ENCODE peak calls at places on chromosome 19, in eight cellular contexts. G is ELR, H is osteoblast, A is T47D, C is heart left ventricle, P is upper lobe of left lung, O is adrenal gland, Y is KG1. B is an unnamed sample.

GRCh38 chr19:21699197-21699596 is 68.2 kb downstream of the ZNF100 start:
- DNase-seq in G (no peak), A (peak), H (no peak), P (no peak), Y (no peak), O (no peak), C (no peak), B (no peak)

GRCh38 chr19:6580313-6580712 is 10.6 kb downstream of the CD70 start:
- DNase-seq in A (no peak), O (peak), G (peak), H (peak), P (no peak), C (no peak), Y (no peak), B (no peak)

GRCh38 chr19:23283925-23284324 is 33.7 kb upstream of the ZNF724 start:
- DNase-seq in O (peak), G (peak), C (peak), P (no peak), H (no peak), A (peak), Y (peak), B (no peak)

GRCh38 chr19:30312582-30313352 is 59.4 kb upstream of the ZNF536 start:
- DNase-seq in O (no peak), Y (no peak), H (no peak), C (no peak), P (no peak), G (no peak), A (no peak), B (no peak)

GRCh38 chr19:48630289-48631036 is 6.7 kb downstream of the DBP start:
- DNase-seq in P (peak), G (no peak), A (no peak), C (peak), H (peak), Y (no peak), O (peak), B (no peak)

GRCh38 chr19:21568816-21569496 is 63.6 kb downstream of the ZNF429 start:
- DNase-seq in Y (no peak), O (peak), H (peak), C (peak), G (peak), P (no peak), A (no peak), B (no peak)

GRCh38 chr19:46787331-46788100 is 878 bp downstream of the SLC1A5 start:
- DNase-seq in C (peak), G (peak), P (peak), O (no peak), A (no peak), Y (peak), H (peak), B (no peak)

GRCh38 chr19:30457484-30457883 is 85.3 kb downstream of the ZNF536 start:
- DNase-seq in C (no peak), A (no peak), Y (no peak), H (no peak), O (no peak), G (no peak), P (no peak), B (no peak)

GRCh38 chr19:19652482-19653295 is 9.2 kb upstream of the GMIP start:
- DNase-seq in C (no peak), P (peak), A (no peak), O (no peak), H (peak), G (peak), Y (no peak), B (peak)

GRCh38 chr19:55959996-55960675 is 12.5 kb downstream of the NLRP8 start:
- DNase-seq in Y (no peak), A (no peak), O (no peak), C (no peak), P (no peak), G (peak), H (no peak), B (no peak)

GRCh38 chr19:40719414-40719894 is 2.5 kb downstream of the ITPKC start:
- DNase-seq in G (no peak), Y (no peak), H (no peak), A (no peak), P (no peak), O (no peak), C (no peak), B (no peak)

GRCh38 chr19:58581227-58582141 is 8.3 kb upstream of the MZF1 start:
- DNase-seq in H (peak), G (peak), A (no peak), O (peak), P (peak), C (peak), Y (no peak), B (no peak)

GRCh38 chr19:55446060-55446459 is 3.0 kb upstream of the SHISA7 start:
- DNase-seq in Y (no peak), C (no peak), A (no peak), H (peak), O (no peak), P (no peak), G (no peak), B (no peak)

GRCh38 chr19:35138305-35138799 is 272 bp upstream of the FXYD1 start:
- DNase-seq in G (no peak), H (peak), P (peak), Y (no peak), A (no peak), C (peak), O (no peak), B (no peak)

GRCh38 chr19:32718286-32718685 is 1.3 kb upstream of the TDRD12 start:
- DNase-seq in A (peak), Y (no peak), P (no peak), C (no peak), H (peak), G (no peak), O (no peak), B (no peak)

GRCh38 chr19:47272448-47273312 is 2.0 kb upstream of the INAFM1 start:
- DNase-seq in G (peak), P (no peak), O (peak), Y (no peak), A (no peak), H (peak), C (peak), B (no peak)

GRCh38 chr19:14318873-14319272 is 62.4 kb upstream of the ADGRE5 start:
- DNase-seq in A (no peak), O (peak), C (no peak), Y (no peak), H (peak), P (no peak), G (peak), B (no peak)

GRCh38 chr19:37329686-37330085 is 41.2 kb upstream of the ZNF527 start:
- DNase-seq in P (no peak), Y (no peak), C (no peak), G (peak), O (no peak), A (no peak), H (no peak), B (peak)

GRCh38 chr19:58558066-58558622 is at the start of gene UBE2M:
- DNase-seq in G (peak), Y (no peak), H (no peak), A (no peak), O (peak), C (peak), P (no peak), B (no peak)

GRCh38 chr19:44685877-44686276 is 13.1 kb upstream of the CEACAM16 start:
- DNase-seq in O (no peak), C (no peak), H (peak), Y (no peak), G (peak), P (no peak), A (no peak), B (no peak)

GRCh38 chr19:38952395-38953165 is 21.8 kb downstream of the MRPS12 start:
- DNase-seq in O (no peak), C (no peak), A (peak), P (no peak), G (peak), Y (peak), H (peak), B (no peak)

GRCh38 chr19:31177230-31177629 is 172.0 kb downstream of the TSHZ3 start:
- DNase-seq in P (no peak), C (no peak), H (no peak), O (no peak), Y (no peak), A (no peak), G (no peak), B (no peak)

GRCh38 chr19:35310331-35310730 is 18.4 kb downstream of the MAG start:
- DNase-seq in H (peak), P (peak), C (no peak), G (no peak), A (no peak), O (no peak), Y (no peak), B (no peak)

GRCh38 chr19:57438925-57439324 is 3.8 kb downstream of the ZNF749 start:
- DNase-seq in A (no peak), H (no peak), Y (no peak), O (no peak), C (no peak), G (no peak), P (no peak), B (no peak)

GRCh38 chr19:16562608-16563025 is 9.6 kb downstream of the SLC35E1 start:
- DNase-seq in G (no peak), Y (no peak), A (no peak), C (no peak), O (no peak), H (no peak), P (no peak), B (no peak)

GRCh38 chr19:15107056-15108010 is at the start of gene SYDE1:
- DNase-seq in Y (no peak), H (peak), O (peak), P (peak), C (peak), A (no peak), G (peak), B (peak)

GRCh38 chr19:53518716-53519115 is 19.2 kb upstream of the ZNF331 start:
- DNase-seq in G (no peak), P (no peak), A (no peak), C (no peak), H (no peak), Y (no peak), O (no peak), B (no peak)

GRCh38 chr19:17576758-17577532 is 21.5 kb downstream of the COLGALT1 start:
- DNase-seq in Y (no peak), A (peak), C (no peak), O (no peak), H (peak), G (peak), P (peak), B (peak)

GRCh38 chr19:45419396-45419795 is 4.3 kb downstream of the ERCC1 start:
- DNase-seq in O (no peak), G (no peak), P (no peak), C (peak), A (no peak), Y (peak), H (no peak), B (no peak)

GRCh38 chr19:18233224-18233825 is 7.1 kb upstream of the PDE4C start:
- DNase-seq in Y (no peak), G (peak), O (peak), A (peak), C (peak), H (peak), P (peak), B (no peak)

GRCh38 chr19:58009666-58010301 is 7.2 kb upstream of the ZNF606 start:
- DNase-seq in G (peak), Y (peak), H (peak), C (peak), O (peak), A (peak), P (peak), B (no peak)

GRCh38 chr19:38727868-38728660 is 16.2 kb downstream of the CAPN12 start:
- DNase-seq in G (no peak), P (peak), A (no peak), Y (no peak), C (peak), O (peak), H (peak), B (no peak)

GRCh38 chr19:7527516-7528191 is 5.2 kb downstream of the MCOLN1 start:
- DNase-seq in Y (no peak), O (no peak), G (no peak), C (peak), P (peak), H (no peak), A (no peak), B (no peak)

GRCh38 chr19:32830231-32831014 is 39.1 kb downstream of the SLC7A9 start:
- DNase-seq in P (no peak), Y (no peak), C (no peak), H (peak), G (peak), A (no peak), O (peak), B (peak)

GRCh38 chr19:15562145-15562544 is 52.9 kb upstream of the CYP4F8 start:
- DNase-seq in Y (no peak), P (no peak), O (no peak), A (no peak), H (no peak), C (no peak), G (no peak), B (no peak)

B was measured in 8988T.